ENCODE peak calls at places on chromosomes 13 and 19, in nine cellular contexts. D, Z, P, M, J, L, E, C and K are unnamed samples.

GRCh38 chr19:38213911-38214625 is 10.0 kb downstream of the DPF1 start:
- DNase-seq in D (no peak), Z (no peak), P (peak; percentile 41), M (no peak), J (no peak), L (no peak), E (no peak), C (no peak), K (peak; percentile 80)

GRCh38 chr13:44311011-44311481 is 62.6 kb upstream of the SERP2 start:
- DNase-seq in D (peak; percentile 93), Z (no peak), P (no peak), M (no peak), J (peak; percentile 58), L (no peak), E (no peak), C (no peak), K (no peak)

GRCh38 chr13:44389003-44389666 is 15.5 kb downstream of the SERP2 start:
- DNase-seq in D (no peak), Z (no peak), P (no peak), M (no peak), J (no peak), L (no peak), E (no peak), C (peak; percentile 70), K (no peak)

GRCh38 chr13:25249001-25249543 is 38.2 kb downstream of the MTMR6 start:
- DNase-seq in D (peak; percentile 16), Z (peak; percentile 17), P (no peak), M (peak; percentile 13), J (no peak), L (no peak), E (no peak), C (no peak), K (no peak)

GRCh38 chr13:71303144-71303543 is 563.9 kb downstream of the DACH1 start:
- DNase-seq in D (no peak), Z (no peak), P (no peak), M (no peak), J (no peak), L (no peak), E (no peak), C (no peak), K (no peak)

GRCh38 chr19:30222428-30222873 is 149.7 kb upstream of the ZNF536 start:
- DNase-seq in D (no peak), Z (no peak), P (no peak), M (no peak), J (no peak), L (no peak), E (no peak), C (no peak), K (no peak)

GRCh38 chr13:113411216-113412023 is 41.9 kb downstream of the ADPRHL1 start:
- DNase-seq in D (no peak), Z (peak; percentile 91), P (no peak), M (peak; percentile 93), J (no peak), L (peak; percentile 88), E (no peak), C (no peak), K (no peak)

GRCh38 chr19:2613507-2614295 is 88.8 kb downstream of the GNG7 start:
- DNase-seq in D (no peak), Z (no peak), P (peak; percentile 65), M (no peak), J (no peak), L (no peak), E (no peak), C (peak; percentile 39), K (peak; percentile 65)

GRCh38 chr19:12065100-12065538 is 588 bp downstream of the ZNF844 start:
- DNase-seq in D (no peak), Z (no peak), P (peak; percentile 17), M (no peak), J (peak; percentile 58), L (no peak), E (no peak), C (no peak), K (no peak)

GRCh38 chr13:113612626-113613025 is 28.1 kb downstream of the TFDP1 start:
- DNase-seq in D (no peak), Z (no peak), P (no peak), M (no peak), J (no peak), L (no peak), E (no peak), C (no peak), K (no peak)

GRCh38 chr19:3671680-3672574 is 28.3 kb downstream of the PIP5K1C start:
- DNase-seq in D (no peak), Z (no peak), P (peak; percentile 18), M (no peak), J (no peak), L (no peak), E (no peak), C (peak; percentile 46), K (no peak)

GRCh38 chr19:48842744-48843162 is 6.5 kb upstream of the HSD17B14 start:
- DNase-seq in D (no peak), Z (no peak), P (no peak), M (no peak), J (no peak), L (no peak), E (no peak), C (peak; percentile 80), K (no peak)

GRCh38 chr19:19096641-19097627 is 33.1 kb downstream of the SLC25A42 start:
- DNase-seq in D (no peak), Z (no peak), P (no peak), M (no peak), J (no peak), L (no peak), E (no peak), C (no peak), K (no peak)

GRCh38 chr19:8251025-8251472 is 41.9 kb downstream of the CERS4 start:
- DNase-seq in D (no peak), Z (no peak), P (no peak), M (no peak), J (peak; percentile 81), L (no peak), E (no peak), C (no peak), K (no peak)